ENCODE peak calls at places on chromosomes 2 and 18, in four cellular contexts. O, P, D and R are unnamed samples.

GRCh38 chr2:42404666-42405065 is 43.6 kb upstream of the COX7A2L start:
- DNase-seq in O (no peak), P (no peak), D (no peak), R (no peak)

GRCh38 chr2:110688594-110689091 is 10.8 kb upstream of the BUB1 start:
- DNase-seq in O (no peak), P (peak; percentile 99), D (no peak), R (peak; percentile 86)

GRCh38 chr2:19362094-19362649 is 3.7 kb upstream of the OSR1 start:
- DNase-seq in O (no peak), P (peak; percentile 37), D (no peak), R (no peak)

GRCh38 chr2:116719841-116720240 is 1094.7 kb upstream of the DDX18 start:
- DNase-seq in O (peak; percentile 57), P (no peak), D (peak; percentile 12), R (no peak)

GRCh38 chr2:32820097-32820496 is 126.7 kb upstream of the LTBP1 start:
- DNase-seq in O (no peak), P (no peak), D (no peak), R (no peak)

GRCh38 chr2:69975853-69976462 is 14.5 kb upstream of the ASPRV1 start:
- DNase-seq in O (no peak), P (no peak), D (no peak), R (no peak)

GRCh38 chr2:201440182-201440581 is 11.1 kb downstream of the TRAK2 start:
- DNase-seq in O (no peak), P (peak; percentile 84), D (peak; percentile 83), R (peak; percentile 57)

GRCh38 chr2:46815121-46815802 is 100.3 kb downstream of the MCFD2 start:
- DNase-seq in O (peak; percentile 51), P (peak; percentile 42), D (no peak), R (peak; percentile 50)

GRCh38 chr2:37324786-37325624 is at the start of gene PRKD3:
- DNase-seq in O (peak; percentile 73), P (peak; percentile 72), D (no peak), R (peak; percentile 91)

GRCh38 chr2:136288249-136288648 is 170.3 kb upstream of the CXCR4 start:
- DNase-seq in O (no peak), P (no peak), D (no peak), R (no peak)

GRCh38 chr2:144464730-144465129 is 55.2 kb downstream of the ZEB2 start:
- DNase-seq in O (no peak), P (no peak), D (no peak), R (no peak)

GRCh38 chr2:113103958-113104627 is 23.3 kb upstream of the IL1RN start:
- DNase-seq in O (no peak), P (no peak), D (no peak), R (no peak)

GRCh38 chr2:159971365-159972122 is 90.9 kb downstream of the PLA2R1 start:
- DNase-seq in O (no peak), P (no peak), D (no peak), R (no peak)

GRCh38 chr2:112636605-112637288 is 9.0 kb upstream of the SLC20A1 start:
- DNase-seq in O (peak; percentile 41), P (no peak), D (no peak), R (no peak)

GRCh38 chr2:63853527-63854310 is 12.0 kb downstream of the UGP2 start:
- DNase-seq in O (no peak), P (peak; percentile 57), D (no peak), R (no peak)

GRCh38 chr2:128322651-128323491 is 4.2 kb upstream of the HS6ST1 start:
- DNase-seq in O (peak; percentile 60), P (peak; percentile 56), D (peak; percentile 16), R (peak; percentile 80)

GRCh38 chr18:59907660-59908059 is 7.9 kb downstream of the PMAIP1 start:
- DNase-seq in O (no peak), P (no peak), D (no peak), R (no peak)

GRCh38 chr2:207061181-207061580 is 104.6 kb downstream of the KLF7 start:
- DNase-seq in O (no peak), P (no peak), D (no peak), R (no peak)

GRCh38 chr2:69083126-69083733 is 70.3 kb downstream of the ANTXR1 start:
- DNase-seq in O (peak; percentile 64), P (peak; percentile 26), D (no peak), R (no peak)

GRCh38 chr2:218161639-218162038 is 5.1 kb downstream of the CXCR1 start:
- DNase-seq in O (no peak), P (no peak), D (no peak), R (no peak)

GRCh38 chr2:11532434-11533055 is 1.3 kb upstream of the GREB1 start:
- DNase-seq in O (no peak), P (no peak), D (no peak), R (peak; percentile 37)

GRCh38 chr2:127086800-127087737 is 19.9 kb downstream of the BIN1 start:
- DNase-seq in O (peak; percentile 77), P (peak; percentile 89), D (peak; percentile 30), R (peak; percentile 82)

GRCh38 chr2:215358312-215358845 is 46.5 kb downstream of the ATIC start:
- DNase-seq in O (no peak), P (no peak), D (no peak), R (no peak)

GRCh38 chr2:20356042-20356441 is 5.4 kb upstream of the PUM2 start:
- DNase-seq in O (no peak), P (no peak), D (no peak), R (no peak)

GRCh38 chr2:96772903-96773675 is 12.4 kb downstream of the CNNM4 start:
- DNase-seq in O (no peak), P (no peak), D (no peak), R (no peak)

GRCh38 chr2:226002438-226002837 is 602.9 kb downstream of the NYAP2 start:
- DNase-seq in O (peak; percentile 58), P (peak; percentile 89), D (no peak), R (no peak)

GRCh38 chr2:63500398-63500797 is 87.9 kb downstream of the WDPCP start:
- DNase-seq in O (no peak), P (no peak), D (no peak), R (no peak)

GRCh38 chr2:119429225-119430000 is 2.2 kb upstream of the TMEM37 start:
- DNase-seq in O (peak; percentile 59), P (no peak), D (no peak), R (no peak)

GRCh38 chr2:172704072-172704936 is 31.3 kb upstream of the RAPGEF4 start:
- DNase-seq in O (no peak), P (peak; percentile 53), D (no peak), R (peak; percentile 51)

GRCh38 chr2:196335238-196335637 is 163.9 kb upstream of the STK17B start:
- DNase-seq in O (no peak), P (peak; percentile 94), D (no peak), R (peak; percentile 75)

GRCh38 chr2:208244422-208244821 is 10.4 kb downstream of the IDH1 start:
- DNase-seq in O (no peak), P (no peak), D (no peak), R (no peak)

GRCh38 chr2:12759248-12759647 is 42.5 kb downstream of the TRIB2 start:
- DNase-seq in O (no peak), P (no peak), D (no peak), R (peak; percentile 39)

DNA sequence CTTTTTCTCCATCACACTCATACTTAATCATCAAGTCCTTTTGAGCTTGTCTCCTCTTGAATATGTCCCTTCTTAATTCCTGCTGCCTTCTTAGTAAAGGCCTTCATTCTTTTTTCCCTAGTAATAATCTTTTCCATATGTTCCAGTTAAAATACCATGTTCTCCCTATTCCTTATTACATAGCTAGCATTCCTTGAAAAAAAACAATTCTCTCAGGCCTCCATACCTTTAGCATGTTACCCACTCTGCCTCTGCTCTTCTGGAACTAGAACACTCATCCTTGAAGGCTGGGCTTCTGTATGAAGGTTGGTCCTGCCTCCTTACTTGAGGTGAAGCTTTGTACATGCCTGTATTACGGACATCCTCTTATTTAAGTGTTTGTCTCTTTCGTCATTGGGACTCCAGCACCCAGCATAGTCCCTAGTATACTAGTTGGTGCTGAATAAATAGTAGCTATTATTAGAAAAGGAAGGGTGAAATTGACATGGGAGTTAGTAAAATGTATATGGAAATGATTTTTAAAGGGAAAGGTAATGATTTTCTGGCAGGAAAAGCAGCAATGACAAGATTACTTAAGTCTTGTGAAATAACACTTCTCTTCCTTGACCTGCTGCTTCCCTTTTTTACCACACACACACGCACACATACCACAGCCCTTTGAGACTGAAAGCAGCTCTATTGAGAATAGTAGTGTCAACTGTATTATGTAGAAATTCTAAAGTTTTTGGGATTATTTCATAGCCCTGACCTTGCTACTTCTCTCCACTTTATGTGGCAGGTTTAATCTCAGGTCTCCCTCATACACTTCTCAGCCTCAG is 45.6 kb downstream of the REL start:
- DNase-seq in O (no peak), P (no peak), D (no peak), R (no peak)
- H3K36me3 ChIP-seq in O (peaks cover 19% of the 10 kb centered on the region), P (peaks cover 3% of the 10 kb centered on the region), D (peaks cover 3% of the 10 kb centered on the region), R (peaks cover 34% of the 10 kb centered on the region)

DNA sequence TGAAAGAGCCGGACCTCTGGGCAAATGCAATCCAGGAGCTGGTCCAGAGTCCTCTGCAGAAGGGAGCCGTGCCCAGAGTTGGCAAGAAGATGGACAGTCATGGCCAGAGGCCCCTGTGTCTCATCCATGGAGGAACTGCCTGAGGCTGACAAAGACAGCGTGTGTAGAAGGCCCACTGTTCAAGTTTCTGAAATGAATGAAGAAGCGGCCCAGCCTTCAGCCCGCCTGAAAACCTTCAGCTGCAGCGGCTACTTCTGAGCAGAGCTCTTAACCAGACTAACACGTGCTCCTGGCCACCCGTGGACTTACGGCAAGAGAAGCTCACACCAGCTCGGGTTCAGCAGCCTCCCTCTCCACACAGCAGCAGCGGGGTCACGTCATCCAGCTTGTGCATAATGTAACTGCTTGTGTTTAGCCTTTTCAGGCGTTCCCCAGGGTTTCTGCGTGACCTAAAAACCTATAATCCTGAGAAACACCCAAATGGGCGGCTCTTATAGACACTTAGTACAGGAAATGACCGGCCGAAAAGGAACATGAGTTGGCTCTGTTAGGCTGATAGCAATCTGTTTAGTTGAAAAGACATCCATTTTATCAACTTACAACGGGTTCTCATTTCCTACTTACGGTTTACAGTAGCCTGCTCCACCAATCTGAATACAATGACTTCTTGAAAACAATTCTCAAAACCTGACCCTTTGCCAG is at the start of gene FAM124B:
- DNase-seq in O (peak; percentile 63), P (peak; percentile 59), D (peak; percentile 42), R (peak; percentile 59)
- H3K4me3 ChIP-seq in O (no peak within 1 kb of the TSS), P (no peak within 1 kb of the TSS), D (no peak within 1 kb of the TSS), R (no peak within 1 kb of the TSS)

GRCh38 chr2:235042576-235043515 is 91.0 kb downstream of the SH3BP4 start:
- DNase-seq in O (no peak), P (no peak), D (no peak), R (no peak)
- H3K36me3 ChIP-seq in O (peaks cover 22% of the 10 kb centered on the region), P (peaks cover 12% of the 10 kb centered on the region), D (peaks cover 23% of the 10 kb centered on the region), R (peaks cover 82% of the 10 kb centered on the region)

GRCh38 chr2:6852210-6852609 is 13.5 kb downstream of the CMPK2 start:
- DNase-seq in O (no peak), P (no peak), D (no peak), R (no peak)

GRCh38 chr2:6856548-6856920 is 9.2 kb downstream of the CMPK2 start:
- DNase-seq in O (no peak), P (no peak), D (no peak), R (no peak)

GRCh38 chr2:6855860-6856547 is 9.7 kb downstream of the CMPK2 start:
- DNase-seq in O (no peak), P (no peak), D (no peak), R (no peak)
- H3K4me3 ChIP-seq in O (no peak overlapping the region), P (no peak overlapping the region), D (no peak overlapping the region), R (no peak overlapping the region)

GRCh38 chr2:190904644-190905043 is 24.0 kb downstream of the GLS start:
- DNase-seq in O (no peak), P (no peak), D (no peak), R (no peak)

GRCh38 chr2:190909680-190910079 is 29.1 kb downstream of the GLS start:
- DNase-seq in O (no peak), P (no peak), D (no peak), R (no peak)

GRCh38 chr2:190903693-190904450 is 23.3 kb downstream of the GLS start:
- DNase-seq in O (no peak), P (no peak), D (no peak), R (no peak)
- H3K36me3 ChIP-seq in O (peaks cover 57% of the 10 kb centered on the region), P (no peaks in the 10 kb centered on the region), D (peaks cover 5% of the 10 kb centered on the region), R (peaks cover 69% of the 10 kb centered on the region)